ENCODE peak calls at places on chromosomes 12 and 14, in ten cellular contexts. X is progenitor cell of endocrine pancreas; H is effector CD4-positive, alpha-beta T cell; W is T-cell; E is foreskin melanocyte; K is NCI-H460; A is AG04449; D is SHP77; U is endothelial cell of umbilical vein; Z is nucleus accumbens. B is an unnamed sample.

GRCh38 chr12:75850751-75851462 is 180.7 kb downstream of the PHLDA1 start:
- DNase-seq in X (no peak), H (no peak), W (no peak), E (no peak), K (no peak), A (no peak), D (no peak), U (no peak), Z (no peak), B (no peak)

GRCh38 chr12:42325776-42326465 is at the start of the genes PPHLN1 and ZCRB1:
- DNase-seq in X (peak; percentile 57), H (peak; percentile 76), W (peak; percentile 74), E (peak; percentile 75), K (peak; percentile 69), A (no peak), D (peak; percentile 86), U (peak; percentile 69), Z (peak; percentile 48), B (peak; percentile 73)

GRCh38 chr12:45338272-45338671 is 122.4 kb downstream of the ANO6 start:
- DNase-seq in X (no peak), H (no peak), W (no peak), E (no peak), K (no peak), A (no peak), D (no peak), U (no peak), Z (no peak), B (no peak)

GRCh38 chr12:57011438-57012424 is 4.6 kb downstream of the TAC3 start:
- DNase-seq in X (no peak), H (no peak), W (no peak), E (no peak), K (no peak), A (no peak), D (no peak), U (no peak), Z (no peak), B (no peak)

GRCh38 chr12:108063192-108063591 is 65.9 kb upstream of the WSCD2 start:
- DNase-seq in X (no peak), H (no peak), W (no peak), E (no peak), K (peak; percentile 9), A (no peak), D (no peak), U (peak; percentile 36), Z (no peak), B (no peak)

GRCh38 chr12:113063396-113064350 is 7.1 kb downstream of the DTX1 start:
- DNase-seq in X (no peak), H (no peak), W (no peak), E (no peak), K (no peak), A (no peak), D (no peak), U (no peak), Z (no peak), B (peak; percentile 13)

GRCh38 chr14:23643533-23644194 is 7.5 kb downstream of the DHRS2 start:
- DNase-seq in X (no peak), H (no peak), W (no peak), E (no peak), K (no peak), A (no peak), D (no peak), U (no peak), Z (no peak), B (no peak)

GRCh38 chr14:65599375-65599774 is 186.8 kb downstream of the FUT8 start:
- DNase-seq in X (no peak), H (no peak), W (no peak), E (no peak), K (no peak), A (no peak), D (no peak), U (peak; percentile 18), Z (no peak), B (no peak)

GRCh38 chr12:40232602-40233001 is 7.8 kb downstream of the LRRK2 start:
- DNase-seq in X (no peak), H (no peak), W (no peak), E (no peak), K (no peak), A (no peak), D (no peak), U (no peak), Z (no peak), B (no peak)

GRCh38 chr14:86464386-86464785 is 934.4 kb downstream of the FLRT2 start:
- DNase-seq in X (no peak), H (no peak), W (no peak), E (no peak), K (no peak), A (no peak), D (no peak), U (no peak), Z (no peak), B (no peak)

GRCh38 chr12:97960225-97960624 is 497.6 kb downstream of the RMST start:
- DNase-seq in X (no peak), H (no peak), W (no peak), E (no peak), K (no peak), A (no peak), D (no peak), U (no peak), Z (no peak), B (no peak)

GRCh38 chr12:102406033-102406584 is 74.3 kb downstream of the IGF1 start:
- DNase-seq in X (no peak), H (no peak), W (no peak), E (no peak), K (no peak), A (no peak), D (peak; percentile 95), U (peak; percentile 9), Z (no peak), B (no peak)

GRCh38 chr12:1566449-1567135 is 27.8 kb downstream of the FBXL14 start:
- DNase-seq in X (no peak), H (no peak), W (no peak), E (no peak), K (no peak), A (no peak), D (no peak), U (no peak), Z (no peak), B (no peak)

GRCh38 chr14:61588419-61588901 is 106.9 kb upstream of the HIF1A start:
- DNase-seq in X (no peak), H (no peak), W (no peak), E (no peak), K (no peak), A (no peak), D (no peak), U (peak; percentile 84), Z (no peak), B (no peak)

GRCh38 chr12:39144613-39145061 is 239.2 kb upstream of the CPNE8 start:
- DNase-seq in X (no peak), H (no peak), W (no peak), E (no peak), K (no peak), A (no peak), D (no peak), U (no peak), Z (no peak), B (no peak)

GRCh38 chr12:113469893-113470743 is 1.6 kb downstream of the LHX5 start:
- DNase-seq in X (no peak), H (no peak), W (no peak), E (no peak), K (no peak), A (no peak), D (no peak), U (no peak), Z (no peak), B (no peak)

GRCh38 chr14:35814371-35815005 is 5.4 kb upstream of the RALGAPA1 start:
- DNase-seq in X (peak; percentile 48), H (peak; percentile 83), W (peak; percentile 82), E (peak; percentile 40), K (peak; percentile 79), A (no peak), D (peak; percentile 79), U (peak; percentile 66), Z (no peak), B (peak; percentile 29)

GRCh38 chr12:43914923-43915468 is 79.1 kb downstream of the TMEM117 start:
- DNase-seq in X (no peak), H (no peak), W (no peak), E (no peak), K (no peak), A (no peak), D (no peak), U (no peak), Z (no peak), B (no peak)

GRCh38 chr12:57110189-57111045 is 745 bp downstream of the STAT6 start:
- DNase-seq in X (peak; percentile 42), H (peak; percentile 72), W (peak; percentile 67), E (peak; percentile 64), K (peak; percentile 47), A (no peak), D (no peak), U (peak; percentile 59), Z (no peak), B (no peak)

GRCh38 chr14:58680698-58681097 is 42.9 kb downstream of the DACT1 start:
- DNase-seq in X (no peak), H (no peak), W (no peak), E (no peak), K (no peak), A (no peak), D (no peak), U (no peak), Z (no peak), B (no peak)

GRCh38 chr14:35932659-35933159 is 106.6 kb downstream of the BRMS1L start:
- DNase-seq in X (no peak), H (no peak), W (peak; percentile 17), E (no peak), K (no peak), A (no peak), D (peak; percentile 35), U (no peak), Z (no peak), B (no peak)

GRCh38 chr12:46459111-46459510 is 86.5 kb upstream of the SLC38A2 start:
- DNase-seq in X (no peak), H (no peak), W (no peak), E (no peak), K (no peak), A (peak; percentile 36), D (no peak), U (peak; percentile 74), Z (no peak), B (no peak)

GRCh38 chr14:75578786-75579781 is 664 bp downstream of the FLVCR2 start:
- DNase-seq in X (peak; percentile 10), H (no peak), W (no peak), E (peak; percentile 35), K (no peak), A (no peak), D (no peak), U (peak; percentile 61), Z (no peak), B (no peak)

GRCh38 chr14:92040431-92041040 is 677 bp upstream of the TRIP11 start:
- DNase-seq in X (no peak), H (no peak), W (no peak), E (peak; percentile 17), K (peak; percentile 5), A (no peak), D (peak; percentile 23), U (peak; percentile 46), Z (no peak), B (no peak)

GRCh38 chr12:26564391-26564790 is 268.6 kb downstream of the ITPR2 start:
- DNase-seq in X (no peak), H (no peak), W (no peak), E (no peak), K (no peak), A (no peak), D (no peak), U (peak; percentile 33), Z (no peak), B (no peak)

GRCh38 chr12:68287106-68287505 is 33.7 kb upstream of the IL22 start:
- DNase-seq in X (no peak), H (no peak), W (no peak), E (no peak), K (no peak), A (no peak), D (no peak), U (peak; percentile 29), Z (no peak), B (no peak)

B was measured in D721Med.